ENCODE peak calls at places on chromosomes 2 and 18, in five cellular contexts. K is progenitor cell of endocrine pancreas, U is GM23248, J is caudate nucleus, H is astrocyte of the cerebellum. Y is an unnamed sample.

GRCh38 chr2:113225505-113226259 is 51.9 kb downstream of the PSD4 start:
- DNase-seq in U (peak; percentile 49), K (no peak), H (peak; percentile 80), J (no peak), Y (no peak)

GRCh38 chr2:36708119-36708741 is 11.7 kb downstream of the VIT start:
- DNase-seq in J (no peak), U (peak; percentile 82), K (no peak), H (no peak), Y (peak; percentile 70)

GRCh38 chr2:174024524-174025270 is 59.5 kb upstream of the SP3 start:
- DNase-seq in U (peak; percentile 94), K (no peak), J (no peak), H (peak; percentile 86), Y (peak; percentile 91)

GRCh38 chr2:101873543-101873942 is 118.2 kb upstream of the IL1R2 start:
- DNase-seq in K (no peak), H (no peak), U (no peak), J (no peak), Y (no peak)

GRCh38 chr2:203734276-203734983 is 28.0 kb downstream of the CD28 start:
- DNase-seq in K (no peak), J (no peak), H (no peak), U (no peak), Y (no peak)

GRCh38 chr2:240645346-240646060 is 20.2 kb downstream of the GPR35 start:
- DNase-seq in K (no peak), J (no peak), U (no peak), H (no peak), Y (no peak)

GRCh38 chr2:75466708-75467311 is 93.9 kb downstream of the EVA1A start:
- DNase-seq in H (peak; percentile 38), K (no peak), U (peak; percentile 56), J (no peak), Y (peak; percentile 35)

GRCh38 chr2:191811807-191812602 is 34.9 kb downstream of the CAVIN2 start:
- DNase-seq in J (peak; percentile 46), U (peak; percentile 79), K (peak; percentile 30), H (peak; percentile 60), Y (peak; percentile 85)

GRCh38 chr2:208006833-208007232 is 18.5 kb downstream of the PLEKHM3 start:
- DNase-seq in K (no peak), J (no peak), H (peak; percentile 22), U (peak; percentile 81), Y (no peak)

GRCh38 chr18:63311481-63312409 is 7.8 kb downstream of the BCL2 start:
- DNase-seq in J (no peak), U (no peak), H (no peak), K (no peak), Y (no peak)